ENCODE peak calls at places on chromosomes 4 and X, in four cellular contexts. A is HL-60, S is K562, Y is GM12878. X is an unnamed sample.

GRCh38 chr4:172515266-172515879 is 653.2 kb upstream of the GALNT7 start:
- DNase-seq in A (no peak), S (no peak), Y (no peak), X (no peak)

GRCh38 chr4:81790477-81790876 is 318.8 kb upstream of the RASGEF1B start:
- DNase-seq in A (no peak), S (peak), Y (no peak), X (no peak)

GRCh38 chrX:101655540-101655939 is 4.1 kb downstream of the ARMCX2 start:
- DNase-seq in A (no peak), S (no peak), Y (no peak), X (no peak)

GRCh38 chr4:54062392-54062791 is 2.0 kb downstream of the CHIC2 start:
- DNase-seq in A (no peak), S (no peak), Y (no peak), X (no peak)

GRCh38 chrX:68045008-68045577 is 388.2 kb downstream of the OPHN1 start:
- DNase-seq in A (no peak), S (no peak), Y (no peak), X (no peak)

GRCh38 chr4:182905038-182905437 is 12.1 kb downstream of the DCTD start:
- DNase-seq in A (no peak), S (no peak), Y (no peak), X (no peak)

GRCh38 chrX:135086197-135086854 is 34.0 kb downstream of the ETDB start:
- DNase-seq in A (peak), S (peak), Y (peak), X (no peak)

GRCh38 chrX:8748855-8749254 is 16.9 kb upstream of the ANOS1 start:
- DNase-seq in A (peak), S (peak), Y (no peak), X (no peak)

GRCh38 chr4:36439556-36439955 is 158.1 kb downstream of the DTHD1 start:
- DNase-seq in A (no peak), S (no peak), Y (no peak), X (no peak)

GRCh38 chrX:70508296-70508911 is 63.8 kb downstream of the DLG3 start:
- DNase-seq in A (no peak), S (peak), Y (no peak), X (no peak)

GRCh38 chr4:52197351-52197750 is 146.2 kb downstream of the SPATA18 start:
- DNase-seq in A (no peak), S (no peak), Y (no peak), X (no peak)

GRCh38 chr4:64417974-64418373 is 8.7 kb upstream of the TECRL start:
- DNase-seq in A (no peak), S (no peak), Y (no peak), X (no peak)
- TF ChIP-seq SPI1 in A (no peak), S (no peak), Y (no peak), X (no peak)

DNA sequence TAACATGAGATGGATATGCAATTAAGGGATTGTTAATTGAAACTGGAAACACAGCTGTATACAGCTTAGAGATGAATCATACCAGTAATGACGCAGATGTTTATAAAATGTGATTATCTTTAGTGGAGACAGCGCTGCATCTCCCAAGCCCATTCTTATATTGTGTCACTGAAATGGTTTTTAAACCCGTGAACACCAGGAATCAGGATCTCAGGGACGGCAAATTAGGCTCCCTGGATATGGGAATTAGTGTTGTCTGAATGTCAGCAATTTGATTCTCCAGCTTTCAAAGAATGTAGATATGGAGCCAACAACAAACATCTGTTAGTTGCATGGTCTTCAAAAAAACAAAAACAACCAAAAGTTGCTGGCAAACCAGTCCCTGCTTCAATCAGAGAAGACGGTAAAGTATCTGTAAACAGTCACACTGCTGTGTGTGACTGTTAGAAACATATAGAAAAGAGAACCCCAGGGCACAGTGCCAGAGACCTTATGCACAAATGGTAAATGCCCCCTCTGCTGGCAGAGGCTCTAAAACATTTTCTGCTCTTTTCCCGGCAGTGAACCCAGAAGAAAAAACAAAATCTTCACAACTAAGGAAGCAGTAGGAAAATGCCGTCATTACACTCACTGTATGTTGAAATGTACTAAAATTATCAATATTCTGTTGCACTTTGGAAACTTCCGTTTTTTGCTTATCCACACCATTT is 351.9 kb upstream of the FTHL17 start:
- DNase-seq in A (peak), S (peak), Y (no peak), X (peak)
- TF ChIP-seq SPI1 in A (no peak), S (no peak), Y (no peak), X (no peak)

GRCh38 chr4:10456270-10457254 is 664 bp downstream of the ZNF518B start:
- DNase-seq in A (peak), S (peak), Y (no peak), X (peak)
- TF ChIP-seq SPI1 in A (no peak), S (no peak), Y (no peak), X (no peak)

GRCh38 chrX:120406638-120407037 is 44.7 kb downstream of the ATP1B4 start:
- DNase-seq in A (no peak), S (no peak), Y (no peak), X (no peak)
- TF ChIP-seq SPI1 in A (no peak), S (no peak), Y (no peak), X (no peak)

GRCh38 chr4:7134737-7135388 is 57.5 kb upstream of the SORCS2 start:
- DNase-seq in A (peak), S (no peak), Y (no peak), X (no peak)
- TF ChIP-seq SPI1 in A (peak), S (peak), Y (no peak), X (no peak)

X was measured in GM12891.